ENCODE peak calls at places on chromosomes 11 and 22, in eight cellular contexts. E, O, L, A, H, F, Y and M are unnamed samples.

GRCh38 chr11:8839957-8840945 is 70.7 kb upstream of the AKIP1 start:
- DNase-seq in E (peak), O (peak), L (no peak), A (peak), H (no peak), F (peak), Y (no peak), M (no peak)

GRCh38 chr11:119236891-119237290 is 30.8 kb downstream of the CBL start:
- DNase-seq in E (no peak), O (no peak), L (no peak), A (no peak), H (no peak), F (no peak), Y (no peak), M (peak)

GRCh38 chr11:74138572-74138971 is 32.2 kb downstream of the C2CD3 start:
- DNase-seq in E (no peak), O (peak), L (no peak), A (no peak), H (peak), F (no peak), Y (no peak), M (peak)

GRCh38 chr11:60947666-60948065 is 4.3 kb downstream of the SLC15A3 start:
- DNase-seq in E (no peak), O (no peak), L (no peak), A (no peak), H (no peak), F (no peak), Y (no peak), M (no peak)

GRCh38 chr11:76368497-76368896 is 12.4 kb downstream of the THAP12 start:
- DNase-seq in E (no peak), O (no peak), L (no peak), A (no peak), H (no peak), F (no peak), Y (no peak), M (no peak)

GRCh38 chr11:10856689-10857603 is 907 bp downstream of the ZBED5 start:
- DNase-seq in E (peak), O (no peak), L (peak), A (no peak), H (no peak), F (peak), Y (no peak), M (peak)

GRCh38 chr11:62048101-62048500 is 75.7 kb upstream of the INCENP start:
- DNase-seq in E (no peak), O (no peak), L (no peak), A (peak), H (no peak), F (no peak), Y (no peak), M (no peak)

GRCh38 chr11:110046759-110047386 is 46.3 kb upstream of the ZC3H12C start:
- DNase-seq in E (no peak), O (no peak), L (no peak), A (no peak), H (no peak), F (no peak), Y (no peak), M (no peak)

GRCh38 chr11:35463211-35463810 is 44.0 kb upstream of the SLC1A2 start:
- DNase-seq in E (no peak), O (no peak), L (no peak), A (no peak), H (no peak), F (no peak), Y (no peak), M (no peak)

GRCh38 chr11:86940122-86940777 is 14.9 kb downstream of the FZD4 start:
- DNase-seq in E (peak), O (no peak), L (no peak), A (no peak), H (no peak), F (peak), Y (no peak), M (peak)

GRCh38 chr22:22374163-22374562 is 129.6 kb downstream of the VPREB1 start:
- DNase-seq in E (no peak), O (no peak), L (no peak), A (no peak), H (no peak), F (no peak), Y (no peak), M (no peak)

GRCh38 chr11:128476729-128477128 is 110.6 kb downstream of the ETS1 start:
- DNase-seq in E (no peak), O (no peak), L (no peak), A (no peak), H (no peak), F (no peak), Y (no peak), M (no peak)

GRCh38 chr11:12150831-12151382 is 40.5 kb downstream of the MICAL2 start:
- DNase-seq in E (no peak), O (no peak), L (peak), A (peak), H (no peak), F (no peak), Y (no peak), M (peak)

GRCh38 chr11:2512431-2513407 is 67.9 kb downstream of the KCNQ1 start:
- DNase-seq in E (peak), O (no peak), L (no peak), A (peak), H (no peak), F (no peak), Y (no peak), M (peak)

GRCh38 chr11:36409152-36409713 is 100.8 kb downstream of the TRAF6 start:
- DNase-seq in E (no peak), O (no peak), L (no peak), A (no peak), H (no peak), F (peak), Y (peak), M (peak)

GRCh38 chr11:62245271-62245753 is 3.3 kb downstream of the SCGB1D2 start:
- DNase-seq in E (no peak), O (no peak), L (no peak), A (no peak), H (no peak), F (peak), Y (peak), M (no peak)

GRCh38 chr11:66290332-66290629 is 1.3 kb upstream of the YIF1A start:
- DNase-seq in E (no peak), O (no peak), L (no peak), A (no peak), H (no peak), F (no peak), Y (no peak), M (no peak)

GRCh38 chr11:408154-409007 is 6.4 kb downstream of the SIGIRR start:
- DNase-seq in E (no peak), O (no peak), L (no peak), A (no peak), H (no peak), F (no peak), Y (no peak), M (no peak)

GRCh38 chr22:35914665-35915476 is 113.8 kb downstream of the RBFOX2 start:
- DNase-seq in E (no peak), O (peak), L (no peak), A (no peak), H (peak), F (peak), Y (no peak), M (peak)

GRCh38 chr11:67507242-67507890 is 596 bp downstream of the CDK2AP2 start:
- DNase-seq in E (peak), O (no peak), L (peak), A (no peak), H (peak), F (no peak), Y (no peak), M (peak)

GRCh38 chr11:79095424-79095823 is 345.4 kb downstream of the TENM4 start:
- DNase-seq in E (no peak), O (no peak), L (no peak), A (no peak), H (no peak), F (no peak), Y (no peak), M (no peak)

GRCh38 chr11:35992551-35992950 is 48.7 kb downstream of the LDLRAD3 start:
- DNase-seq in E (no peak), O (no peak), L (no peak), A (no peak), H (no peak), F (no peak), Y (no peak), M (no peak)

GRCh38 chr11:69232821-69233760 is 60.9 kb upstream of the MYEOV start:
- DNase-seq in E (no peak), O (no peak), L (no peak), A (no peak), H (no peak), F (no peak), Y (no peak), M (no peak)

GRCh38 chr11:12995211-12995610 is 13.9 kb upstream of the RASSF10 start:
- DNase-seq in E (no peak), O (no peak), L (no peak), A (no peak), H (peak), F (no peak), Y (no peak), M (no peak)

GRCh38 chr22:41338614-41339212 is 37.4 kb downstream of the ZC3H7B start:
- DNase-seq in E (no peak), O (no peak), L (no peak), A (no peak), H (no peak), F (no peak), Y (no peak), M (peak)

GRCh38 chr22:45197606-45198462 is 34.1 kb downstream of the NUP50 start:
- DNase-seq in E (no peak), O (no peak), L (no peak), A (peak), H (no peak), F (no peak), Y (no peak), M (no peak)

GRCh38 chr11:34588701-34589100 is 32.2 kb upstream of the EHF start:
- DNase-seq in E (no peak), O (no peak), L (no peak), A (no peak), H (no peak), F (no peak), Y (no peak), M (no peak)

GRCh38 chr22:37887610-37888378 is 18.3 kb upstream of the MICALL1 start:
- DNase-seq in E (no peak), O (no peak), L (no peak), A (no peak), H (peak), F (peak), Y (no peak), M (peak)

GRCh38 chr11:27991731-27992130 is 116.2 kb downstream of the KIF18A start:
- DNase-seq in E (no peak), O (no peak), L (no peak), A (no peak), H (no peak), F (no peak), Y (no peak), M (no peak)

GRCh38 chr11:9462806-9463537 is 2.2 kb downstream of the ZNF143 start:
- DNase-seq in E (no peak), O (no peak), L (no peak), A (no peak), H (no peak), F (no peak), Y (no peak), M (no peak)